ENCODE peak calls at places on chromosomes 16 and 17, in seven cellular contexts. L, H, E, F, Q, Y and X are unnamed samples.

GRCh38 chr16:2784536-2785100 is 2.7 kb downstream of the PRSS33 start:
- DNase-seq in L (no peak), H (no peak), E (no peak), F (no peak), Q (no peak), Y (no peak), X (no peak)

GRCh38 chr16:55035037-55035436 is 104.4 kb downstream of the IRX5 start:
- DNase-seq in L (peak; percentile 37), H (no peak), E (no peak), F (peak; percentile 41), Q (no peak), Y (peak; percentile 12), X (peak; percentile 43)

GRCh38 chr17:76053230-76054111 is 18.8 kb downstream of the SRP68 start:
- DNase-seq in L (peak; percentile 23), H (no peak), E (no peak), F (no peak), Q (no peak), Y (peak; percentile 84), X (no peak)

GRCh38 chr17:82300707-82301270 is 16.6 kb downstream of the CD7 start:
- DNase-seq in L (peak; percentile 51), H (no peak), E (peak; percentile 57), F (peak; percentile 67), Q (no peak), Y (peak; percentile 45), X (no peak)

GRCh38 chr17:67055811-67056745 is 11.7 kb downstream of the CACNG1 start:
- DNase-seq in L (no peak), H (no peak), E (no peak), F (peak; percentile 55), Q (no peak), Y (no peak), X (no peak)

GRCh38 chr16:54289242-54290051 is 2.9 kb upstream of the IRX3 start:
- DNase-seq in L (no peak), H (no peak), E (no peak), F (no peak), Q (no peak), Y (no peak), X (no peak)

GRCh38 chr17:77400445-77400870 is 259.7 kb downstream of the SEC14L1 start:
- DNase-seq in L (no peak), H (no peak), E (peak; percentile 69), F (no peak), Q (no peak), Y (no peak), X (no peak)

GRCh38 chr16:72400257-72401078 is 228.5 kb upstream of the PMFBP1 start:
- DNase-seq in L (peak; percentile 70), H (peak; percentile 60), E (no peak), F (peak; percentile 35), Q (peak; percentile 17), Y (peak; percentile 87), X (peak; percentile 79)

GRCh38 chr17:83081561-83082201 is 2.3 kb downstream of the METRNL start:
- DNase-seq in L (no peak), H (no peak), E (no peak), F (peak; percentile 97), Q (no peak), Y (no peak), X (no peak)

GRCh38 chr17:59840908-59841666 is 51.7 kb downstream of the TUBD1 start:
- DNase-seq in L (no peak), H (no peak), E (no peak), F (peak; percentile 58), Q (no peak), Y (no peak), X (no peak)

GRCh38 chr16:17556276-17557052 is 85.7 kb upstream of the XYLT1 start:
- DNase-seq in L (peak; percentile 14), H (no peak), E (no peak), F (peak; percentile 36), Q (no peak), Y (peak; percentile 37), X (peak; percentile 30)

GRCh38 chr16:11497851-11498289 is 88.8 kb downstream of the LITAF start:
- DNase-seq in L (no peak), H (no peak), E (no peak), F (peak; percentile 28), Q (no peak), Y (peak; percentile 66), X (no peak)

GRCh38 chr16:3998793-3999478 is 117.3 kb downstream of the ADCY9 start:
- DNase-seq in L (no peak), H (no peak), E (no peak), F (no peak), Q (no peak), Y (peak; percentile 81), X (no peak)

GRCh38 chr16:19384656-19385055 is 33.0 kb upstream of the TMC5 start:
- DNase-seq in L (no peak), H (no peak), E (no peak), F (peak; percentile 92), Q (no peak), Y (no peak), X (no peak)

GRCh38 chr17:15456972-15457722 is 10.3 kb downstream of the CDRT4 start:
- DNase-seq in L (peak; percentile 77), H (no peak), E (no peak), F (no peak), Q (peak; percentile 61), Y (peak; percentile 66), X (no peak)

GRCh38 chr16:9969580-9969979 is 212.6 kb downstream of the GRIN2A start:
- DNase-seq in L (no peak), H (no peak), E (no peak), F (no peak), Q (no peak), Y (no peak), X (no peak)

GRCh38 chr17:17836818-17837379 is at the start of gene SREBF1:
- DNase-seq in L (peak; percentile 75), H (no peak), E (peak; percentile 57), F (peak; percentile 72), Q (no peak), Y (peak; percentile 54), X (no peak)

GRCh38 chr17:75344664-75345063 is 55.4 kb upstream of the SLC25A19 start:
- DNase-seq in L (no peak), H (no peak), E (no peak), F (no peak), Q (no peak), Y (no peak), X (no peak)

GRCh38 chr17:40019140-40019991 is 4.1 kb downstream of the CSF3 start:
- DNase-seq in L (no peak), H (no peak), E (no peak), F (no peak), Q (no peak), Y (peak; percentile 92), X (no peak)

GRCh38 chr17:50657054-50657453 is 22.4 kb downstream of the ABCC3 start:
- DNase-seq in L (no peak), H (no peak), E (no peak), F (peak; percentile 70), Q (no peak), Y (no peak), X (no peak)

GRCh38 chr17:28740406-28741357 is 3.1 kb upstream of the TRAF4 start:
- DNase-seq in L (no peak), H (no peak), E (no peak), F (no peak), Q (no peak), Y (no peak), X (no peak)

GRCh38 chr17:58583486-58583885 is 69.0 kb upstream of the MTMR4 start:
- DNase-seq in L (no peak), H (no peak), E (no peak), F (no peak), Q (no peak), Y (no peak), X (no peak)

GRCh38 chr16:20218093-20218492 is 109.2 kb downstream of the GP2 start:
- DNase-seq in L (no peak), H (no peak), E (no peak), F (no peak), Q (no peak), Y (no peak), X (no peak)

GRCh38 chr17:64780096-64781012 is 118.2 kb upstream of the SMURF2 start:
- DNase-seq in L (peak; percentile 67), H (no peak), E (peak; percentile 74), F (peak; percentile 86), Q (peak; percentile 23), Y (peak; percentile 12), X (no peak)

GRCh38 chr16:55046513-55046912 is 115.8 kb downstream of the IRX5 start:
- DNase-seq in L (no peak), H (no peak), E (no peak), F (no peak), Q (no peak), Y (no peak), X (no peak)

GRCh38 chr16:69270831-69271230 is 40.3 kb upstream of the VPS4A start:
- DNase-seq in L (no peak), H (no peak), E (no peak), F (no peak), Q (no peak), Y (peak; percentile 63), X (no peak)

GRCh38 chr16:80440691-80441090 is 100.1 kb upstream of the DYNLRB2 start:
- DNase-seq in L (no peak), H (no peak), E (no peak), F (peak; percentile 29), Q (no peak), Y (no peak), X (no peak)

GRCh38 chr16:58002936-58003335 is 1.7 kb downstream of the USB1 start:
- DNase-seq in L (no peak), H (no peak), E (no peak), F (no peak), Q (no peak), Y (no peak), X (no peak)

GRCh38 chr17:44219636-44220210 is at the start of gene UBTF:
- DNase-seq in L (peak; percentile 73), H (no peak), E (peak; percentile 68), F (peak; percentile 51), Q (peak; percentile 42), Y (no peak), X (no peak)

GRCh38 chr16:8675183-8676159 is 1.1 kb downstream of the ABAT start:
- DNase-seq in L (no peak), H (no peak), E (peak; percentile 34), F (no peak), Q (no peak), Y (no peak), X (no peak)

GRCh38 chr16:4962716-4963115 is 4.6 kb downstream of the SEC14L5 start:
- DNase-seq in L (peak; percentile 80), H (no peak), E (no peak), F (no peak), Q (peak; percentile 82), Y (no peak), X (no peak)

GRCh38 chr17:44523672-44523972 is 20.4 kb upstream of the GPATCH8 start:
- DNase-seq in L (no peak), H (no peak), E (no peak), F (no peak), Q (no peak), Y (no peak), X (no peak)

GRCh38 chr17:49132699-49133364 is at the start of gene B4GALNT2:
- DNase-seq in L (no peak), H (no peak), E (peak; percentile 8), F (peak; percentile 77), Q (no peak), Y (no peak), X (no peak)

GRCh38 chr17:29124135-29124930 is 55.9 kb downstream of the MYO18A start:
- DNase-seq in L (peak; percentile 69), H (no peak), E (no peak), F (peak; percentile 76), Q (no peak), Y (peak; percentile 88), X (peak; percentile 51)

GRCh38 chr17:68599091-68599872 is 1.9 kb downstream of the FAM20A start:
- DNase-seq in L (no peak), H (no peak), E (no peak), F (no peak), Q (no peak), Y (no peak), X (no peak)

GRCh38 chr17:6213859-6214258 is 143.7 kb downstream of the WSCD1 start:
- DNase-seq in L (no peak), H (no peak), E (no peak), F (no peak), Q (no peak), Y (no peak), X (no peak)

GRCh38 chr17:16288860-16289571 is 64.3 kb downstream of the CENPV start:
- DNase-seq in L (no peak), H (no peak), E (no peak), F (peak; percentile 92), Q (no peak), Y (no peak), X (no peak)